ENCODE peak calls at places on chromosome 15, in five cellular contexts. B is gastrocnemius medialis, Z is tibial nerve, A is HCT116, H is HepG2. V is an unnamed sample.

GRCh38 chr15:43525131-43525530 is 7.7 kb downstream of the MAP1A start:
- DNase-seq in B (no peak), Z (no peak), A (no peak), H (no peak), V (no peak)

GRCh38 chr15:38547255-38547997 is 17.2 kb downstream of the RASGRP1 start:
- DNase-seq in B (no peak), Z (no peak), A (no peak), H (no peak), V (no peak)

GRCh38 chr15:86178845-86179244 is 99.2 kb downstream of the AGBL1 start:
- DNase-seq in B (no peak), Z (no peak), A (no peak), H (no peak), V (no peak)

GRCh38 chr15:58626378-58626777 is 123.1 kb downstream of the ADAM10 start:
- DNase-seq in B (no peak), Z (no peak), A (no peak), H (peak), V (no peak)

GRCh38 chr15:47188766-47189507 is 528.4 kb upstream of the SEMA6D start:
- DNase-seq in B (no peak), Z (no peak), A (no peak), H (no peak), V (no peak)

GRCh38 chr15:33234019-33234418 is 39.5 kb upstream of the FMN1 start:
- DNase-seq in B (no peak), Z (no peak), A (peak), H (peak), V (no peak)

GRCh38 chr15:82810863-82811421 is 1.5 kb downstream of the WHAMM start:
- DNase-seq in B (no peak), Z (no peak), A (no peak), H (no peak), V (no peak)

GRCh38 chr15:83927704-83928391 is 273.9 kb downstream of the ADAMTSL3 start:
- DNase-seq in B (no peak), Z (no peak), A (no peak), H (no peak), V (no peak)

GRCh38 chr15:85792872-85793621 is 1.7 kb downstream of the KLHL25 start:
- DNase-seq in B (no peak), Z (no peak), A (no peak), H (no peak), V (no peak)

GRCh38 chr15:78950906-78951840 is 6.3 kb upstream of the CTSH start:
- DNase-seq in B (no peak), Z (no peak), A (no peak), H (peak), V (no peak)

GRCh38 chr15:33618300-33618699 is 307.5 kb downstream of the RYR3 start:
- DNase-seq in B (no peak), Z (no peak), A (no peak), H (no peak), V (no peak)

GRCh38 chr15:86275361-86275760 is 195.7 kb downstream of the AGBL1 start:
- DNase-seq in B (no peak), Z (no peak), A (no peak), H (no peak), V (no peak)

GRCh38 chr15:63402498-63403253 is 21.0 kb upstream of the CA12 start:
- DNase-seq in B (no peak), Z (peak), A (no peak), H (peak), V (no peak)

GRCh38 chr15:64651573-64652260 is 123.7 kb downstream of the RBPMS2 start:
- DNase-seq in B (peak), Z (no peak), A (no peak), H (peak), V (no peak)

GRCh38 chr15:88256261-88257230 is at the start of gene NTRK3:
- DNase-seq in B (no peak), Z (peak), A (no peak), H (no peak), V (no peak)

GRCh38 chr15:77851696-77852095 is 219.0 kb upstream of the LINGO1 start:
- DNase-seq in B (no peak), Z (no peak), A (no peak), H (peak), V (no peak)

GRCh38 chr15:35522061-35522460 is 23.9 kb downstream of the DPH6 start:
- DNase-seq in B (no peak), Z (no peak), A (no peak), H (no peak), V (no peak)

GRCh38 chr15:43513550-43513949 is 3.9 kb upstream of the MAP1A start:
- DNase-seq in B (no peak), Z (no peak), A (no peak), H (no peak), V (no peak)

GRCh38 chr15:26260517-26261133 is 397.5 kb upstream of the ATP10A start:
- DNase-seq in B (no peak), Z (no peak), A (no peak), H (peak), V (no peak)

GRCh38 chr15:27237319-27237939 is 266.4 kb downstream of the GABRG3 start:
- DNase-seq in B (no peak), Z (no peak), A (no peak), H (no peak), V (no peak)

GRCh38 chr15:78625621-78626280 is 5.0 kb upstream of the CHRNA3 start:
- DNase-seq in B (no peak), Z (no peak), A (no peak), H (no peak), V (no peak)

GRCh38 chr15:101723161-101723873 is 956 bp downstream of the TARS3 start:
- DNase-seq in B (no peak), Z (no peak), A (no peak), H (no peak), V (no peak)

GRCh38 chr15:45777781-45778180 is 143.0 kb downstream of the SQOR start:
- DNase-seq in B (no peak), Z (no peak), A (no peak), H (no peak), V (no peak)

GRCh38 chr15:51776952-51777574 is 25.7 kb downstream of the TMOD2 start:
- DNase-seq in B (peak), Z (peak), A (peak), H (peak), V (no peak)

GRCh38 chr15:91335702-91336101 is 235.6 kb downstream of the SV2B start:
- DNase-seq in B (no peak), Z (no peak), A (no peak), H (no peak), V (no peak)

GRCh38 chr15:68557469-68558317 is 21.1 kb upstream of the CORO2B start:
- DNase-seq in B (no peak), Z (no peak), A (no peak), H (no peak), V (no peak)

GRCh38 chr15:75544273-75544862 is 34.7 kb downstream of the PTPN9 start:
- DNase-seq in B (no peak), Z (no peak), A (no peak), H (no peak), V (no peak)

GRCh38 chr15:75532413-75533250 is 46.5 kb downstream of the PTPN9 start:
- DNase-seq in B (peak), Z (peak), A (peak), H (peak), V (no peak)

GRCh38 chr15:75533945-75534344 is 45.2 kb downstream of the PTPN9 start:
- DNase-seq in B (no peak), Z (no peak), A (no peak), H (no peak), V (no peak)

GRCh38 chr15:75542386-75542797 is 36.7 kb downstream of the PTPN9 start:
- DNase-seq in B (no peak), Z (no peak), A (no peak), H (no peak), V (no peak)

GRCh38 chr15:75538376-75538775 is 40.7 kb downstream of the PTPN9 start:
- DNase-seq in B (no peak), Z (no peak), A (no peak), H (no peak), V (no peak)
- TF ChIP-seq POLR2A in B (no peak), Z (no peak), A (no peak), H (no peak), V (no peak)

GRCh38 chr15:41927516-41927915 is 33.7 kb upstream of the SPTBN5 start:
- DNase-seq in B (no peak), Z (no peak), A (no peak), H (no peak), V (no peak)
- H3K27ac ChIP-seq in B (no peak), Z (no peak), A (no peak), H (no peak), V (no peak)

GRCh38 chr15:80155001-80155377 is 2.2 kb downstream of the FAH start:
- DNase-seq in B (no peak), Z (no peak), A (no peak), H (no peak), V (no peak)

GRCh38 chr15:80152896-80153876 is at the start of gene FAH:
- DNase-seq in B (no peak), Z (no peak), A (no peak), H (peak), V (no peak)

GRCh38 chr15:80153900-80154299 is 1.1 kb downstream of the FAH start:
- DNase-seq in B (no peak), Z (no peak), A (no peak), H (no peak), V (no peak)

GRCh38 chr15:80156176-80156720 is 3.4 kb downstream of the FAH start:
- DNase-seq in B (no peak), Z (no peak), A (no peak), H (no peak), V (no peak)

DNA sequence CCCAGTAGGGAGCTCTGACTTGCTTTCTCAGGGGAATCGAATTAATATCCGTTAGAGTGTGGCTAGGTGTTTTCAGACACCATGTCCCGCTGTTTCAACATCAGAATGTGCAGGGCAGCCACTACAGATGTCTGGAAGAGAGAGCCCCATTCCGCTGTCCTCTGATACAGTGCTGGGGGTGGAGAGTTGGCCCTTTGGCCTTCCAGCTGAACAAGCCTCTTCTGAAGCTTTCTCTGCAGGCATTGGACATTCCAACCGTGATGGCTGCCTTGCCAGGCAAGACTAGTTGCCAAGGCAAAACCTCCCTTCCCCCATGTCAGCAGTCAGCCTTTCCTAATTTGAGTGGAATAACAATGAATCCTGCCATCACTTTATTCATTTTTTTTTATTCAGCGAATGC is 1.5 kb downstream of the FAH start:
- DNase-seq in B (no peak), Z (no peak), A (no peak), H (peak), V (no peak)
- TF ChIP-seq POLR2A in B (no peak), Z (no peak), A (no peak), H (no peak), V (no peak)

GRCh38 chr15:100663550-100664335 is 61.4 kb downstream of the ASB7 start:
- DNase-seq in B (no peak), Z (no peak), A (no peak), H (no peak), V (no peak)
- H3K27ac ChIP-seq in B (no peak), Z (no peak), A (no peak), H (no peak), V (no peak)

GRCh38 chr15:100721758-100722550 is 119.6 kb downstream of the ASB7 start:
- DNase-seq in B (peak), Z (peak), A (peak), H (peak), V (no peak)
- TF ChIP-seq POLR2A in B (no peak), Z (no peak), A (no peak), H (no peak), V (no peak)

GRCh38 chr15:66679657-66680108 is 22.4 kb upstream of the SMAD6 start:
- DNase-seq in B (no peak), Z (no peak), A (no peak), H (peak), V (no peak)
- H3K27ac ChIP-seq in B (no peak), Z (no peak), A (no peak), H (peak), V (no peak)

V was measured in esophagus squamous epithelium.